ENCODE peak calls at places on chromosomes 11 and 22, in seven cellular contexts. T, I, O, E, J, V and X are unnamed samples. For H3K27me3, the result is how much of the 10 kb centered on the place peaks cover.

GRCh38 chr11:47565340-47566165 is at the start of gene PTPMT1:
- DNase-seq in T (peak), I (peak), O (no peak), E (peak), J (peak), V (peak), X (no peak)

GRCh38 chr22:20117656-20118571 is 888 bp upstream of the TRMT2A start:
- DNase-seq in T (peak), I (peak), O (no peak), E (no peak), J (no peak), V (no peak), X (no peak)

GRCh38 chr11:106091480-106092123 is 14.1 kb downstream of the AASDHPPT start:
- DNase-seq in T (peak), I (no peak), O (no peak), E (no peak), J (no peak), V (peak), X (peak)

GRCh38 chr11:11629368-11629767 is 7.6 kb upstream of the GALNT18 start:
- DNase-seq in T (no peak), I (no peak), O (no peak), E (no peak), J (no peak), V (no peak), X (no peak)

GRCh38 chr22:48256776-48257689 is 1494.6 kb downstream of the TBC1D22A start:
- DNase-seq in T (no peak), I (peak), O (no peak), E (no peak), J (no peak), V (no peak), X (no peak)

GRCh38 chr11:60343094-60343704 is 16.1 kb downstream of the MS4A6E start:
- DNase-seq in T (peak), I (no peak), O (no peak), E (no peak), J (no peak), V (peak), X (no peak)

GRCh38 chr11:120773501-120774031 is 250.3 kb upstream of the TBCEL start:
- DNase-seq in T (peak), I (no peak), O (no peak), E (no peak), J (no peak), V (peak), X (no peak)

GRCh38 chr11:112087212-112087611 is 539 bp downstream of the SDHD start:
- DNase-seq in T (peak), I (no peak), O (no peak), E (no peak), J (no peak), V (peak), X (no peak)

GRCh38 chr11:75775056-75775455 is 6.5 kb downstream of the DGAT2 start:
- DNase-seq in T (no peak), I (peak), O (no peak), E (no peak), J (no peak), V (no peak), X (no peak)

GRCh38 chr22:20779813-20780148 is 5.9 kb downstream of the SERPIND1 start:
- DNase-seq in T (peak), I (no peak), O (no peak), E (peak), J (no peak), V (peak), X (peak)

GRCh38 chr11:68564261-68564660 is 103.7 kb downstream of the PPP6R3 start:
- DNase-seq in T (no peak), I (no peak), O (no peak), E (no peak), J (no peak), V (no peak), X (no peak)

GRCh38 chr22:40635940-40636379 is 559 bp downstream of the MRTFA start:
- DNase-seq in T (no peak), I (no peak), O (no peak), E (no peak), J (peak), V (no peak), X (no peak)

GRCh38 chr11:118975771-118976709 is 4.5 kb downstream of the FOXR1 start:
- DNase-seq in T (peak), I (no peak), O (no peak), E (no peak), J (no peak), V (peak), X (no peak)

GRCh38 chr11:1570896-1571759 is 943 bp downstream of the DUSP8 start:
- DNase-seq in T (no peak), I (peak), O (no peak), E (no peak), J (peak), V (no peak), X (no peak)

GRCh38 chr22:32615874-32616564 is 141.4 kb downstream of the FBXO7 start:
- DNase-seq in T (no peak), I (peak), O (no peak), E (peak), J (no peak), V (no peak), X (no peak)

GRCh38 chr11:134880788-134881187 is 468.7 kb upstream of the B3GAT1 start:
- DNase-seq in T (no peak), I (no peak), O (no peak), E (no peak), J (no peak), V (no peak), X (no peak)

GRCh38 chr22:46652930-46653331 is 32.7 kb downstream of the GRAMD4 start:
- DNase-seq in T (peak), I (no peak), O (no peak), E (no peak), J (no peak), V (no peak), X (no peak)

GRCh38 chr11:46537121-46537520 is 56.7 kb downstream of the AMBRA1 start:
- DNase-seq in T (peak), I (no peak), O (no peak), E (no peak), J (no peak), V (peak), X (no peak)

GRCh38 chr11:111309516-111309915 is 11.2 kb downstream of the POU2AF3 start:
- DNase-seq in T (no peak), I (no peak), O (no peak), E (no peak), J (no peak), V (no peak), X (no peak)

GRCh38 chr11:46679252-46680163 is 20.9 kb downstream of the ARHGAP1 start:
- DNase-seq in T (no peak), I (peak), O (no peak), E (no peak), J (peak), V (no peak), X (no peak)

DNA sequence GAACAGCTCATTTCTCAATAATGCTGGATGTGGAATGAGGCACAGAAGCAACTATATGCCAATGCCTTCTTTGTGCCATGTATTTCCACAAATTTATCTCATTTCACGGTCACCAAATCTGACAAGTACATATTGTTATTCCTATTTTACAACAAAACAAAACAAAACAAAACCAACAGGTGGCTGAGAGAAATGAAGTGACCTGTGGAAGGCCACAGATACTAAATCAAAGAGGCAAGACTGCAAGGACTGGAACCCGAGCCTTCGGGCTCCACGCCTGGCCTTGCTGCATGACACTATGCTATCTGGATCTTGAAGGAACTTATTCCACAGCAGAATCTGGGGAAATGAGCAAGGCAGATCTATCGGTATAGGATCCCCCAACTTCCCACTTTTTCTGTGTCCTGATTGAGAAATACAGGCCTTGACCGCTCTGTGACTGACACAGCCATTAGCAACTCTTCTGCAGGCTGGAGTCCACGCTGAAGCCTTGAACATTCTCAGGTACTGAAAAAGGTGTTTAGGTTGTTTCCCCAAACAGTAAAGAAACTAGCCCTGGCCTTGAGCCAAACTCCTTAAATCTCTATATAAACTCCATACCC is 241.1 kb upstream of the NARS2 start:
- DNase-seq in T (no peak), I (no peak), O (no peak), E (no peak), J (no peak), V (no peak), X (no peak)
- H3K27ac ChIP-seq in T (no peak), I (no peak), O (no peak), E (no peak), J (no peak), V (no peak), X (no peak)

DNA sequence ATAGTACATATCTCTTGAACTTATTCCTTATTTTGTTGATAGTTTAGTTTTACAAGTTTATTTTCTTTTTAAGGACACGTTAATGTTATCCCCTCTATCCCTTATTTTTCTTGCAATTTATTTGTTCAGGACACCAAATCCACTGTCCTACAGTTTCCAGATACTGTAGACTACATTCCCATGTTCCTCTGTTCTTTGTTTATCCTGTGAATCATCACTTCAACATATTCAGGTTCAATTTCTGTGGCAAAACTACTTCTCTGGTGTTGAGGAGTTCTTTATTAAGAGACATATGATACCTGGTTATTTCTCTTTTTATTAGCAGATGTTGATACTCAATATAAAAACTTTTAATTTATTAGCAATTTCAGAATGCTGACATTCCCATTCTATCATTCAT is 72.8 kb upstream of the CLNS1A start:
- DNase-seq in T (no peak), I (no peak), O (no peak), E (no peak), J (no peak), V (peak), X (peak)
- H3K27me3 ChIP-seq in T (under half), I (under half), O (under half), E (under half), J (under half), V (under half), X (under half)

GRCh38 chr11:107783121-107783520 is 71.3 kb upstream of the SLN start:
- DNase-seq in T (no peak), I (no peak), O (no peak), E (no peak), J (no peak), V (no peak), X (no peak)
- TF ChIP-seq CTCF in T (no peak), I (no peak), O (no peak), E (no peak), J (no peak), V (no peak), X (no peak)

GRCh38 chr11:65210748-65211147 is 29.0 kb downstream of the CAPN1 start:
- DNase-seq in T (no peak), I (no peak), O (no peak), E (no peak), J (no peak), V (no peak), X (no peak)

GRCh38 chr11:65211293-65212105 is 29.8 kb downstream of the CAPN1 start:
- DNase-seq in T (no peak), I (peak), O (no peak), E (no peak), J (no peak), V (no peak), X (no peak)

GRCh38 chr11:65210361-65210731 is 28.6 kb downstream of the CAPN1 start:
- DNase-seq in T (no peak), I (no peak), O (no peak), E (no peak), J (no peak), V (no peak), X (no peak)

GRCh38 chr11:65213322-65214211 is 31.8 kb downstream of the CAPN1 start:
- DNase-seq in T (no peak), I (peak), O (no peak), E (peak), J (no peak), V (no peak), X (no peak)

DNA sequence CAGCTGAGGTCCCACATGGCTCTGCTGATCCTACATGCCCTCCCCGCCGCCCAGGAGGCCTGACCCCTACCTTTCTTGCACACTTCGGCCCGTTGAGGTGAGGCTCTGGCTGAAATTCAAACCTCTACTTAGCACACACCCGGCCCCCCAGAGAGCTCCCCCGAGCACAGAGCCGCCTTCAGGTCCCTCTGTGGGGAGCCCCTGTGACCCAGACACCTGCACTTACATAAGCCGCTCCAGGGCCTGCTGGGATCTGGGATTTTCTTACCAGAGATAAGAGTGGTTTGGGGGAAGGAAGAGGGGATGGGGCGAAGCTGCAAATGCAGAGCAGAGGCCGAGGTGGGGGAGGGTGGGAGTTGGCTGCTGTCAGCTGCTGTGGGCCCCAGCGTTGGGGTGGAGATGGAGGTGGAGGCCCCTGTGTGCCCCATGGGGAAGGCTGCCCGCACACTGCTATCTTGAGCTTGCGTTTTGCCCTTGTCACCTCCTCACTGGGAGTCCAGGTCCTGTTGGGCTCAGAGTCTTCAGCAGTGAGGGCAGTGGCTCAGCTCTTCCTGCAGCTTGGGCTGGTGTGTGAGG is 30.6 kb downstream of the CAPN1 start:
- DNase-seq in T (no peak), I (peak), O (no peak), E (no peak), J (no peak), V (no peak), X (no peak)
- H3K27ac ChIP-seq in T (peak), I (peak), O (no peak), E (peak), J (no peak), V (no peak), X (no peak)

GRCh38 chr11:116580828-116581227 is 192.0 kb downstream of the BUD13 start:
- DNase-seq in T (no peak), I (peak), O (no peak), E (no peak), J (no peak), V (no peak), X (no peak)
- H3K27me3 ChIP-seq in T (half or more), I (half or more), O (under half), E (half or more), J (under half), V (half or more), X (under half)

GRCh38 chr11:125080531-125080911 is 17.4 kb downstream of the SLC37A2 start:
- DNase-seq in T (no peak), I (no peak), O (no peak), E (no peak), J (no peak), V (no peak), X (no peak)

GRCh38 chr11:125083312-125084056 is 20.4 kb downstream of the SLC37A2 start:
- DNase-seq in T (no peak), I (no peak), O (no peak), E (no peak), J (no peak), V (no peak), X (no peak)

GRCh38 chr11:125081098-125081798 is 18.1 kb downstream of the SLC37A2 start:
- DNase-seq in T (no peak), I (no peak), O (no peak), E (no peak), J (no peak), V (no peak), X (no peak)

GRCh38 chr11:125082611-125083311 is 19.7 kb downstream of the SLC37A2 start:
- DNase-seq in T (peak), I (no peak), O (no peak), E (peak), J (no peak), V (peak), X (no peak)

DNA sequence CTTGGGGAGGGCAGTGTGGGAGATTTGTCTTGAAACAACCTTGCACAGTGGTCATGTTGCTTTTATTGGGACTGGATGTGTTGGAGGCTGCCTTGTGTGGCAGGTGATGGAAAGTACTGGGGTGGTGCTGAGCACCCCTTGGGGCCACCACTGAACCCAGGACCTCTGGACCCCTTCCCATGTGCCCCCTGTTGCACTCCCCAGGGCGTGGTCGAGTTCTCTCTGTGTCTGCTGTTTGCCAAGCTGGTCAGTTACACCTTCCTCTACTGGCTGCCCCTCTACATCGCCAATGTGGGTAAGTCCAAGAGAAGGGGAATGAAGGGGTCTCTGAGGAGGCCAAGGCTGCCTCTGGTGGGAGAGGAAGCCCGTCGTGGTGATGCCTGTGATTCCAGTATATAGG is 18.9 kb downstream of the SLC37A2 start:
- DNase-seq in T (no peak), I (no peak), O (no peak), E (no peak), J (no peak), V (no peak), X (no peak)
- TF ChIP-seq CTCF in T (no peak), I (no peak), O (no peak), E (no peak), J (no peak), V (no peak), X (no peak)

GRCh38 chr11:465896-466538 is 15.9 kb downstream of the PTDSS2 start:
- DNase-seq in T (no peak), I (no peak), O (no peak), E (peak), J (no peak), V (peak), X (no peak)
- H3K27ac ChIP-seq in T (no peak), I (no peak), O (no peak), E (peak), J (no peak), V (no peak), X (no peak)

DNA sequence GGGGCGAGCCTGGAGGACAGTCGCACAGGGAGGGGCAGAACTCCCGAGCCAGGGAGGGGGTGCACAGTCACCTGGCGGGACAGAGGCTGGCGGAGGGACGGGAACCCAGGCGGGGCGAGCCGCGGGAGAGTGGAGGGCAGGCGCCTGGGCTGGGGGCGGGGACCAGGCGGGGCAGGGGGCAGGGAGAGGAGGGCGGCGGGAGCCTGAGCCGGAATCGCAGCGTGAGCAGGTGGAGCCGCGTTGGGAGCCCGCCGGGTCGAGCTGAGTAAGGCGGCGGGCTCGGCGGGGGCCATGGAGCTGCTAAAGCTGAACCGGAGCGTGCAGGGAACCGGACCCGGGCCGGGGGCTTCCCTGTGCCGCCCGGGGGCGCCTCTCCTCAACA is at the start of gene CCKBR:
- DNase-seq in T (no peak), I (peak), O (no peak), E (no peak), J (peak), V (no peak), X (no peak)
- H3K27me3 ChIP-seq in T (under half), I (half or more), O (half or more), E (under half), J (under half), V (half or more), X (under half)

GRCh38 chr11:13012037-13012693 is 3.0 kb downstream of the RASSF10 start:
- DNase-seq in T (peak), I (no peak), O (no peak), E (no peak), J (peak), V (no peak), X (no peak)

GRCh38 chr11:13013054-13013488 is 4.0 kb downstream of the RASSF10 start:
- DNase-seq in T (no peak), I (no peak), O (no peak), E (no peak), J (no peak), V (no peak), X (no peak)

GRCh38 chr11:13019313-13019712 is 10.2 kb downstream of the RASSF10 start:
- DNase-seq in T (no peak), I (no peak), O (no peak), E (no peak), J (no peak), V (no peak), X (no peak)

GRCh38 chr11:13015753-13016152 is 6.6 kb downstream of the RASSF10 start:
- DNase-seq in T (no peak), I (no peak), O (no peak), E (no peak), J (no peak), V (no peak), X (no peak)

GRCh38 chr11:13016415-13016814 is 7.3 kb downstream of the RASSF10 start:
- DNase-seq in T (no peak), I (no peak), O (no peak), E (no peak), J (no peak), V (peak), X (no peak)
- TF ChIP-seq CTCF in T (no peak), I (no peak), O (no peak), E (no peak), J (no peak), V (peak), X (no peak)

DNA sequence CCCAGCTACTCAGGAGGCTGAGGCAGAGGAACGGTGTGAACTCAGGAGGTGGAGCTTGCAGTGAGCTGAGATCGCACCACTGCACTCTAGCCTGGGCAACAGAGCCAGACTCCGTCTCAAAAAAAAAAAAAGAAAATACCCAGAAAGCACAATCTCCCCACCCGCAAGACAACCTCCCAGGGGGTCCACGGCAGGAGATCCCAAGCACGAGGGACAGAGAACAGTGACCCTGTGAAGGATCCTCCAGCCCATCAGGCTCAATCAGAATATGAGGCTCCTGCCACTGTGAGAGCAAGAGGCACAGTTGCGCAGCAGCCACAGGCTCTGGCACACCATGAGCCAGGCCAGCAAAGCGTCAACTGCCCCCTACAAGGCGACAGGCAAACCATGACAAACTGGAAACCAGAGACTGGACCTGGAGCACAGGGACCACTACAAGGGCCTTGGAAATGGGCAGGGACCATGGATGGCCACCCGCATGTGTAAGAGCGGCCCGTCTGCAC is 164.8 kb upstream of the GRK3 start:
- DNase-seq in T (no peak), I (peak), O (no peak), E (no peak), J (no peak), V (no peak), X (no peak)
- H3K27ac ChIP-seq in T (no peak), I (no peak), O (peak), E (no peak), J (no peak), V (no peak), X (peak)